ENCODE peak calls at places on chromosomes 2 and 18, in nine cellular contexts. M is coronary artery; G is pancreas; S is heart left ventricle; Q is CD8-positive, alpha-beta T cell; B is keratinocyte; F is psoas muscle; X is HL-60; L is GM12864. P is an unnamed sample.

GRCh38 chr2:23826771-23827170 is 100.2 kb downstream of the ATAD2B start:
- DNase-seq in G (no peak), B (no peak), F (no peak), Q (no peak), L (no peak), S (no peak), X (no peak), M (no peak), P (no peak)

GRCh38 chr2:236631361-236632291 is 62.0 kb downstream of the ACKR3 start:
- DNase-seq in B (no peak), G (no peak), X (no peak), L (no peak), S (peak), Q (no peak), M (peak), F (no peak), P (no peak)

GRCh38 chr2:212940816-212941215 is 210.6 kb downstream of the IKZF2 start:
- DNase-seq in G (peak), L (no peak), B (peak), S (no peak), M (no peak), Q (no peak), X (no peak), F (no peak), P (peak)

GRCh38 chr2:100988630-100989417 is 13.3 kb upstream of the RPL31 start:
- DNase-seq in Q (no peak), M (no peak), X (no peak), L (no peak), F (no peak), B (no peak), G (no peak), S (no peak), P (peak)

GRCh38 chr2:127067620-127068350 is 39.2 kb downstream of the BIN1 start:
- DNase-seq in S (peak), F (peak), L (no peak), G (peak), Q (peak), X (no peak), M (no peak), B (no peak), P (peak)

GRCh38 chr2:109021895-109022300 is 32.9 kb upstream of the EDAR start:
- DNase-seq in M (no peak), G (no peak), X (no peak), Q (no peak), S (no peak), L (no peak), B (no peak), F (no peak), P (no peak)

GRCh38 chr2:119819846-119820245 is 60.1 kb downstream of the PTPN4 start:
- DNase-seq in G (no peak), F (no peak), Q (no peak), B (no peak), S (no peak), X (no peak), L (no peak), M (no peak), P (no peak)

GRCh38 chr18:36449451-36449850 is 151.9 kb downstream of the FHOD3 start:
- DNase-seq in S (no peak), F (no peak), B (no peak), X (no peak), L (no peak), G (no peak), M (no peak), Q (no peak), P (peak)

GRCh38 chr2:127185093-127185492 is 35.0 kb downstream of the CYP27C1 start:
- DNase-seq in B (no peak), M (peak), F (no peak), L (no peak), Q (no peak), X (no peak), S (no peak), G (no peak), P (no peak)

GRCh38 chr18:76451475-76452331 is 43.3 kb downstream of the ZNF516 start:
- DNase-seq in S (peak), L (no peak), G (no peak), M (peak), B (no peak), X (no peak), Q (no peak), F (no peak), P (no peak)

GRCh38 chr2:67879586-67880290 is 183.1 kb downstream of the C1D start:
- DNase-seq in B (peak), L (no peak), G (no peak), Q (no peak), M (no peak), F (no peak), X (no peak), S (no peak), P (peak)

DNA sequence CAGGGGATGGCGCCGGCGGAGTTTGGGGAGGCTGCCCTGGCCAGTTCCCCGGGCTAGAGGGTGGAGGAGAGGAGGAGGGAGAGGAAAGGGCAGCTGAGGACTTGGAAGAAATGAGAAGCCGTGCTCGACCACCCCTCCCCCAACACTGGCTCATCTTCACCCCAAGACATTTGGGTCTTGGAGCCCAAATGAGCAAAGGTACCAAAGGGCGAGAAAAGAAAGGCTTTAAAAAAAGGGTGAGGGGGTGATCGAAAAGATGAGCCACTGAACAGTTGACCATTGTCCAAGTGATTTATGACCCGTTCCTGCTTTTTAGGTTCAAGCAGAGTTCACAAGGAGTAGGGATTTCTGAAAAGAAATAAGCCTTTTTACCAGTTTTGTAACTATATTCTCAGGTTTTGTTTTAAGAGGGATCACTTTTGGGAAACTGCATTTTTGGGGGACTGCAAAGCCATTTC is 8.5 kb downstream of the HOXD3 start:
- DNase-seq in M (no peak), G (no peak), L (no peak), F (no peak), Q (no peak), B (no peak), S (no peak), X (no peak), P (no peak)
- H3K4me3 ChIP-seq in M (no peak), G (no peak), L (no peak), F (no peak), Q (no peak), B (no peak), S (no peak), X (no peak), P (no peak)

GRCh38 chr2:47437287-47437686 is 34.3 kb downstream of the MSH2 start:
- DNase-seq in G (no peak), B (no peak), L (peak), M (no peak), X (no peak), F (no peak), Q (no peak), S (no peak), P (peak)
- TF ChIP-seq CTCF in G (no peak), B (no peak), L (peak), M (peak), X (no peak), F (peak), Q (no peak), S (peak), P (peak)

DNA sequence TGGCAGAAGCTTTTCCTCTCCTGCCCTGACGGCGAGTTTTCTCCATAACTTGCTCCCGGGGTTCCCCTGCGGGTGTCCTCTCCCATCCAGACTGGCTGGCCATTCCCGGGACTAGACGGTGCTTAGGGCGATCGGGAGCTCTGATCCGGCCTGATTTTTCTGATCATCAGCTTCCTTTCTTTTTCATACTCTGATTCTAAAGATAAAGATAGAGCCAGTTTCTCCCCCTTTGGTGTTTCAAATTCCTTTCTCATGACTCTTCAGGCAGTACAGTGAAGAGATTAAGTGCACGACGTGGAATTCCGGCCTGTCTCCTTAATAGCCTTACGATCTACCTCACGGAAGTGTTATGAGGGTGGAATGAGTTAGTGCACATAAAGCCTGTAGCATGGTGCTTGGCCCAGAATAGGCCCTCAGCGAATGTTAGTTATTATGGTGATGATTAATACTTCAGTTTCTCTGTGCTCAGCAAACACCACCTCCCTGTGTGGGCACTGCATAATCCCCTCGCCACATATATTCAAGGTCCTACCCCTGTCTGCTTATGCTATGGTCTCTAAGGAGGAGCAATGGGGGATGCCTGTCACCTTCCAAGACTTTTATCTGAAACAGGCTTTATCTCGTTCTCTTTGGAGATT is 254.9 kb downstream of the CDH2 start:
- DNase-seq in L (no peak), S (no peak), M (no peak), X (no peak), F (no peak), B (peak), Q (no peak), G (no peak), P (peak)
- H3K4me3 ChIP-seq in L (no peak), S (no peak), M (no peak), X (no peak), F (no peak), B (peak), Q (no peak), G (no peak), P (no peak)

DNA sequence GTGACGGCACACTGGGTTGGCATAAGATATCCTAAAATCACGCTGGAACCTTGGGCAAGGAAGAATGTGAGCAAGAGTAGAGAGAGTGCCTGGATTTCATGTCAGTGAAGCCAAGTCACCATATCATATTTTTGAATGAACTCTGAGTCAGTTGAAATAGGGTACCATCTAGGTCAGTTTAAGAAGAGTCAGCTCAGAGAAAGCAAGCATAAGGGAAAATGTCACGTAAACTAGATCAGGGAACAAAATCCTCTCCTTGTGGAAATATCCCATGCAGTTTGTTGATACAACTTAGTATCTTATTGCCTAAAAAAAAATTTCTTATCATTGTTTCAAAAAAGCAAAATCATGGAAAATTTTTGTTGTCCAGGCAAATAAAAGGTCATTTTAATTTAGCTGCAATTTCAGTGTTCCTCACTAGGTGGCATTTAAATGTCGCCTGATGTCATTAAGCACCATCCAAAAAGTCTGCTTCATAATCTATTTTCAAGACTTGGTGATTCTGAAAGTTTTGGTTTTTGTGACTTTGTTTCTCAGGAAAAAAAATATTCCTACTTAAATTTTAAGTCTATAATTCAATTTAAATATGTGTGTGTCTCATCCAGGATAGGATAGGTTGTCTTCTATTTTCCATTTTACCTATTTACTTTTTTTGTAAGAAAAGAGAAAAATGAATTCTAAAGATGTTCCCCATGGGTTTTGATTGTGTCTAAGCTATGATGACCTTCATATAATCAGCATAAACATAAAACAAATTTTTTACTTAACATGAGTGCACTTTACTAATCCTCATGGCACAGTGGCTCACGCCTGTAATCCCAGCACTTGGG is 19.6 kb downstream of the RSAD2 start:
- DNase-seq in Q (no peak), M (no peak), S (no peak), F (no peak), B (no peak), L (no peak), X (no peak), G (no peak), P (peak)
- TF ChIP-seq CTCF in Q (peak), M (peak), S (peak), F (peak), B (peak), L (peak), X (peak), G (peak), P (peak)

DNA sequence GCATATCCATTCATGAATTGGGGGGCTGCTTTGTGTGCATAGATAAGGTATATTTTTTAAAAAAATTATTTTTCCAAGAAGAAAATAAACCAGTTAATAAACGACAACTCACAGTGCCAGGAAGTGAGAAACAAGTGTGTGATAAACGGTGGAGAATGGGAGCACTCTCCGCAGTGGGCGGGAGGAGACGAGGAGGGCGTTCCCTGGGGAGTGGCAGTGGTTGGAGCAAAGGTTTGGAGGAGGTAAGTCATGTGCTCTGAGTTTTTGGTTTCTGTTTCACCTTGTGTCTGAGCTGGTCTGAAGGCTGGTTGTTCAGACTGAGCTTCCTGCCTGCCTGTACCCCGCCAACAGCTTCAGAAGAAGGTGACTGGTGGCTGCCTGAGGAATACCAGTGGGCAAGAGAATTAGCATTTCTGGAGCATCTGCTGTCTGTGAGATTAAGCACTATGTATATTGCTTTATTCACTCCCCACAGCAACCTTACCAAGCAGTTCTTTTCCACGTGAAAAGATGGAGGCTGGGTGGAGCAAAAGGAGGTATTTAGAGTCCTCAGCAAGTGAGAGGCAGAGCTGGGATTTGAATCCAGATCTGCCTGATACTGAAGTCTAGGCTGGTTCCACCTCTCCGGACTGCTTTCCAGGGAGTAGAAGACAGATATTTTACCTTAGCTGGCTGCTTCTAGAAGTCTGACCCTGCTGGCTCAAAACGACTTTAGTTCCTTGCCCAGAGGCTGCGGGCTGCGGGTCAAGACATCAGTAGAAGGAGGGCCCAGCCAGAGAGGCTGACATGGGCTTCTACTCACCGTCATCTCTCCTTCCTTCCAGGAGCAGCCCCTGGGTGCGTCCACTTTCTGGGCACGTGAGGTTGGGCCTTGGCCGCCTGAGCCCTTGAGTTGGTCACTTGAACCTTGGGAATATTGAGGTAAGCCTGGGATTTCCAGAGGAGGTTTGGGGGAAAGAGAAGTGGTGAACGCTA is 26.9 kb upstream of the CASP8 start:
- DNase-seq in S (peak), Q (peak), M (no peak), F (peak), L (peak), G (peak), X (peak), B (peak), P (no peak)
- H3K4me3 ChIP-seq in S (no peak), Q (peak), M (peak), F (peak), L (peak), G (peak), X (peak), B (peak), P (no peak)

GRCh38 chr2:3265471-3265870 is 112.1 kb downstream of the EIPR1 start:
- DNase-seq in B (no peak), M (no peak), F (no peak), S (no peak), Q (no peak), G (no peak), X (no peak), L (no peak), P (no peak)
- TF ChIP-seq CTCF in B (no peak), M (no peak), F (no peak), S (no peak), Q (no peak), G (no peak), X (no peak), L (no peak), P (no peak)

DNA sequence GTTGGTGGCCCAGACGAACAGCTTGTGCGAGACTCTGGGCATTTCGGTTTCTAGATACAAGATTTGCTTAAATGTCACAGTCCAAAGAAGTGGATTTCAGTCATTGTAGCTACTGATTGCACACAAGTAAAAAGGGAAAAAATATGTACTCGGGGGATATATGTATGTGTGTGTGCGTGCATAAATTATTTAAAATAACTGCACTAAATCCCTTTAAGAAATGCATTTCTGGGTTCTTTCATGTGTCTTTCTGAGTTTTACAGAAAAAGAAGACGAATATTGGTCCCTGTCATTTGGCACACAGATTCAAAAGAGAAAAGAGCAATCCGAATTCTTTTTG is 2.1 kb upstream of the EPHA4 start:
- DNase-seq in S (no peak), X (no peak), G (no peak), M (no peak), F (no peak), L (no peak), Q (no peak), B (no peak), P (no peak)
- H3K4me3 ChIP-seq in S (peak), X (no peak), G (no peak), M (peak), F (peak), L (no peak), Q (peak), B (peak), P (peak)

GRCh38 chr18:39675916-39676315 is 2110.3 kb upstream of the CELF4 start:
- DNase-seq in G (no peak), S (no peak), Q (no peak), B (no peak), F (no peak), L (no peak), M (no peak), X (no peak), P (no peak)

GRCh38 chr18:39675358-39675757 is 2109.8 kb upstream of the CELF4 start:
- DNase-seq in L (no peak), G (no peak), F (no peak), X (no peak), Q (no peak), S (no peak), M (no peak), B (no peak), P (peak)

GRCh38 chr18:39685303-39685902 is 2119.8 kb upstream of the CELF4 start:
- DNase-seq in B (no peak), M (no peak), G (no peak), Q (no peak), L (no peak), F (no peak), S (no peak), X (no peak), P (no peak)

DNA sequence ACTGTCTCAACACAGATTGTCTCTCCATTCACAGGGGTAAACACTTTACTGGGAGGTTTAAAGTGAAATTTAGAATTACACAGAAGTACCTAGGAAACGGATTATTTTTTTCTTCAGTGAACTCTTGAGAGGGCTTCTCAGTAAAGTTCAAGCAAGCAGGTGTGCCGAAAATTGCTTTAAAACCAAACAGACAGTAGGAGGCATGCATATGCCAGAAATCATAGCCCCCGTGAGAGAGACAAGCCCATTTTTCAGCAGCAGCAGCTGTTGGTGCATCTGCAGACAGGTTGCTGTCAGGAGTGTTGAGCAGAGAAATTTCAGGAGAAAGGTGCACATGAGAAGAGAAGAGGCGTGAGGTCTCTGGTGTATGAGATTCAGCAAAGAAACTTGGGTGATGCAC is 2115.5 kb upstream of the CELF4 start:
- DNase-seq in S (no peak), B (no peak), Q (no peak), F (no peak), M (no peak), X (no peak), G (no peak), L (no peak), P (no peak)
- TF ChIP-seq CTCF in S (no peak), B (no peak), Q (no peak), F (no peak), M (no peak), X (no peak), G (no peak), L (no peak), P (no peak)

GRCh38 chr2:176152350-176153181 is 1.2 kb downstream of the HOXD4 start:
- DNase-seq in Q (no peak), B (no peak), M (no peak), F (no peak), G (no peak), X (no peak), S (no peak), L (no peak), P (no peak)
- H3K4me3 ChIP-seq in Q (no peak), B (no peak), M (no peak), F (no peak), G (no peak), X (no peak), S (no peak), L (no peak), P (peak)

P was measured in AG10803.